ENCODE peak calls at places on chromosomes 7 and 10, in eight cellular contexts. G, E, P, F, H, B, N and M are unnamed samples.

GRCh38 chr10:124450010-124450782 is at the start of gene NKX1-2:
- DNase-seq in G (no peak), E (no peak), P (no peak), F (no peak), H (no peak), B (no peak), N (no peak), M (no peak)

GRCh38 chr7:107047902-107048782 is 3.6 kb downstream of the PRKAR2B start:
- DNase-seq in G (peak), E (no peak), P (no peak), F (no peak), H (no peak), B (peak), N (peak), M (no peak)

GRCh38 chr10:70843333-70843732 is 27.6 kb downstream of the SGPL1 start:
- DNase-seq in G (no peak), E (no peak), P (no peak), F (no peak), H (no peak), B (no peak), N (peak), M (no peak)

GRCh38 chr7:43072530-43072929 is 39.9 kb upstream of the HECW1 start:
- DNase-seq in G (no peak), E (no peak), P (no peak), F (no peak), H (no peak), B (no peak), N (no peak), M (no peak)

GRCh38 chr7:143172354-143172753 is 10.9 kb upstream of the TAS2R39 start:
- DNase-seq in G (no peak), E (no peak), P (peak), F (no peak), H (peak), B (peak), N (no peak), M (peak)

GRCh38 chr7:43636093-43636492 is 53.2 kb downstream of the STK17A start:
- DNase-seq in G (peak), E (no peak), P (no peak), F (no peak), H (peak), B (no peak), N (no peak), M (peak)

GRCh38 chr7:29877196-29877595 is 70.9 kb downstream of the WIPF3 start:
- DNase-seq in G (no peak), E (no peak), P (no peak), F (no peak), H (no peak), B (peak), N (no peak), M (no peak)

GRCh38 chr7:156475179-156475578 is 165.4 kb upstream of the RNF32 start:
- DNase-seq in G (no peak), E (peak), P (no peak), F (no peak), H (no peak), B (peak), N (no peak), M (no peak)